ENCODE peak calls at places on chromosomes 11 and 22, in nine cellular contexts. V, H, M, O, Z, N, X, C and P are unnamed samples.

GRCh38 chr22:37330200-37331033 is 48.1 kb downstream of the CYTH4 start:
- DNase-seq in V (peak), H (peak), M (no peak), O (no peak), Z (peak), N (no peak), X (peak), C (no peak), P (peak)

GRCh38 chr11:67505605-67506396 is 638 bp upstream of the PITPNM1 start:
- DNase-seq in V (peak), H (peak), M (peak), O (peak), Z (peak), N (peak), X (peak), C (peak), P (peak)

GRCh38 chr11:126619516-126619915 is 264.0 kb downstream of the ST3GAL4 start:
- DNase-seq in V (no peak), H (no peak), M (no peak), O (no peak), Z (no peak), N (no peak), X (no peak), C (no peak), P (no peak)

GRCh38 chr11:68965901-68966868 is 14.6 kb downstream of the MRGPRD start:
- DNase-seq in V (no peak), H (no peak), M (no peak), O (no peak), Z (no peak), N (no peak), X (no peak), C (no peak), P (no peak)

GRCh38 chr22:44180706-44181032 is at the start of gene PARVG:
- DNase-seq in V (no peak), H (no peak), M (peak), O (no peak), Z (no peak), N (no peak), X (no peak), C (no peak), P (peak)

GRCh38 chr22:33519140-33519973 is 400.9 kb downstream of the LARGE1 start:
- DNase-seq in V (no peak), H (peak), M (no peak), O (no peak), Z (no peak), N (no peak), X (no peak), C (peak), P (peak)

GRCh38 chr22:17258015-17258827 is 39.0 kb upstream of the ADA2 start:
- DNase-seq in V (peak), H (no peak), M (no peak), O (no peak), Z (no peak), N (no peak), X (no peak), C (no peak), P (peak)

GRCh38 chr22:50317674-50318073 is 9.1 kb downstream of the DENND6B start:
- DNase-seq in V (no peak), H (no peak), M (no peak), O (no peak), Z (no peak), N (no peak), X (no peak), C (no peak), P (no peak)

GRCh38 chr22:39205344-39206021 is 39.3 kb downstream of the PDGFB start:
- DNase-seq in V (no peak), H (peak), M (peak), O (no peak), Z (no peak), N (no peak), X (peak), C (peak), P (peak)

GRCh38 chr11:47148903-47149535 is 27.7 kb downstream of the ARFGAP2 start:
- DNase-seq in V (peak), H (peak), M (no peak), O (no peak), Z (no peak), N (no peak), X (no peak), C (no peak), P (no peak)

GRCh38 chr22:19517171-19517500 is 7.1 kb downstream of the CLDN5 start:
- DNase-seq in V (no peak), H (no peak), M (no peak), O (no peak), Z (no peak), N (no peak), X (no peak), C (no peak), P (no peak)

GRCh38 chr11:24234822-24235508 is 261.9 kb upstream of the LUZP2 start:
- DNase-seq in V (no peak), H (peak), M (no peak), O (no peak), Z (no peak), N (no peak), X (peak), C (peak), P (no peak)

GRCh38 chr11:64559351-64560138 is 31.5 kb upstream of the SLC22A12 start:
- DNase-seq in V (no peak), H (no peak), M (no peak), O (no peak), Z (no peak), N (no peak), X (no peak), C (no peak), P (no peak)

GRCh38 chr11:1029686-1030085 is 6.8 kb downstream of the MUC6 start:
- DNase-seq in V (no peak), H (no peak), M (no peak), O (no peak), Z (no peak), N (no peak), X (no peak), C (no peak), P (no peak)

GRCh38 chr11:1916132-1916985 is 3.1 kb upstream of the TNNT3 start:
- DNase-seq in V (no peak), H (no peak), M (no peak), O (no peak), Z (no peak), N (no peak), X (no peak), C (no peak), P (no peak)

GRCh38 chr11:123576501-123576900 is 77.9 kb downstream of the SCN3B start:
- DNase-seq in V (no peak), H (no peak), M (no peak), O (no peak), Z (no peak), N (no peak), X (no peak), C (no peak), P (no peak)

GRCh38 chr11:69518081-69518950 is 36.9 kb downstream of the LINC01488 start:
- DNase-seq in V (no peak), H (peak), M (no peak), O (no peak), Z (no peak), N (no peak), X (peak), C (peak), P (peak)

GRCh38 chr11:92767416-92767815 is 202.0 kb upstream of the MTNR1B start:
- DNase-seq in V (no peak), H (no peak), M (no peak), O (no peak), Z (no peak), N (no peak), X (no peak), C (no peak), P (no peak)

GRCh38 chr11:132072880-132073213 is 702.4 kb downstream of the NTM start:
- DNase-seq in V (no peak), H (peak), M (no peak), O (no peak), Z (no peak), N (no peak), X (peak), C (peak), P (peak)

GRCh38 chr11:118202599-118203422 is 22.0 kb downstream of the JAML start:
- DNase-seq in V (no peak), H (no peak), M (peak), O (no peak), Z (no peak), N (no peak), X (no peak), C (no peak), P (no peak)

GRCh38 chr11:69540118-69541000 is 58.9 kb downstream of the LINC01488 start:
- DNase-seq in V (no peak), H (no peak), M (no peak), O (no peak), Z (no peak), N (no peak), X (no peak), C (no peak), P (peak)

GRCh38 chr11:10499452-10500262 is 41.3 kb downstream of the RNF141 start:
- DNase-seq in V (no peak), H (no peak), M (no peak), O (no peak), Z (no peak), N (no peak), X (peak), C (peak), P (no peak)

GRCh38 chr11:121890377-121890776 is 225.6 kb downstream of the BLID start:
- DNase-seq in V (no peak), H (peak), M (no peak), O (no peak), Z (no peak), N (no peak), X (peak), C (peak), P (peak)

GRCh38 chr11:79440451-79441158 is at the start of gene TENM4:
- DNase-seq in V (no peak), H (peak), M (no peak), O (no peak), Z (peak), N (peak), X (peak), C (peak), P (peak)

GRCh38 chr22:29727248-29727551 is 7.4 kb downstream of the CABP7 start:
- DNase-seq in V (no peak), H (peak), M (no peak), O (no peak), Z (no peak), N (no peak), X (peak), C (peak), P (peak)

GRCh38 chr11:5807580-5807979 is 1.1 kb upstream of the OR52N2 start:
- DNase-seq in V (no peak), H (no peak), M (no peak), O (no peak), Z (no peak), N (no peak), X (no peak), C (no peak), P (no peak)

GRCh38 chr11:31974737-31975136 is 116.1 kb upstream of the RCN1 start:
- DNase-seq in V (no peak), H (peak), M (no peak), O (no peak), Z (no peak), N (no peak), X (peak), C (peak), P (peak)

GRCh38 chr11:100687630-100688395 is 725 bp downstream of the ARHGAP42 start:
- DNase-seq in V (peak), H (peak), M (no peak), O (no peak), Z (no peak), N (peak), X (peak), C (peak), P (peak)

GRCh38 chr22:19821523-19822300 is 33.0 kb downstream of the GNB1L start:
- DNase-seq in V (no peak), H (no peak), M (no peak), O (no peak), Z (no peak), N (no peak), X (no peak), C (no peak), P (no peak)

GRCh38 chr11:113077379-113077778 is 116.2 kb downstream of the NCAM1 start:
- DNase-seq in V (no peak), H (no peak), M (no peak), O (no peak), Z (no peak), N (no peak), X (no peak), C (no peak), P (no peak)

GRCh38 chr22:29521526-29521925 is 32.0 kb downstream of the THOC5 start:
- DNase-seq in V (no peak), H (no peak), M (no peak), O (no peak), Z (no peak), N (no peak), X (no peak), C (no peak), P (no peak)

GRCh38 chr11:45982656-45983470 is 60.4 kb downstream of the LARGE2 start:
- DNase-seq in V (no peak), H (peak), M (no peak), O (peak), Z (no peak), N (no peak), X (peak), C (peak), P (peak)

GRCh38 chr11:9263840-9264380 is 1.2 kb downstream of the DENND5A start:
- DNase-seq in V (no peak), H (peak), M (peak), O (peak), Z (no peak), N (no peak), X (peak), C (peak), P (peak)

GRCh38 chr11:62033191-62034044 is 66.0 kb upstream of the FTH1 start:
- DNase-seq in V (no peak), H (no peak), M (peak), O (no peak), Z (no peak), N (no peak), X (no peak), C (no peak), P (no peak)

GRCh38 chr11:86143429-86144030 is 74.6 kb upstream of the PICALM start:
- DNase-seq in V (no peak), H (no peak), M (no peak), O (no peak), Z (no peak), N (no peak), X (no peak), C (no peak), P (no peak)

GRCh38 chr11:69630009-69630870 is 10.7 kb upstream of the CCND1 start:
- DNase-seq in V (no peak), H (no peak), M (no peak), O (no peak), Z (no peak), N (no peak), X (no peak), C (no peak), P (peak)

GRCh38 chr22:40491990-40492631 is 121.7 kb downstream of the SGSM3 start:
- DNase-seq in V (no peak), H (peak), M (no peak), O (no peak), Z (no peak), N (no peak), X (no peak), C (no peak), P (no peak)

GRCh38 chr11:85967457-85967856 is 101.4 kb downstream of the PICALM start:
- DNase-seq in V (no peak), H (no peak), M (no peak), O (no peak), Z (no peak), N (no peak), X (no peak), C (no peak), P (no peak)